ENCODE peak calls at places on chromosomes 6 and 20, in nine cellular contexts. J, U, I, B, F, P, R, O and V are unnamed samples.

GRCh38 chr20:63881451-63882226 is 13.3 kb upstream of the DNAJC5 start:
- DNase-seq in B (no peak), F (no peak), P (no peak), I (no peak), J (no peak), U (no peak), R (no peak), O (no peak), V (no peak)

GRCh38 chr6:69164564-69165252 is 529.6 kb downstream of the ADGRB3 start:
- DNase-seq in P (no peak), F (no peak), J (no peak), B (no peak), I (no peak), O (no peak), R (no peak), U (no peak), V (no peak)

GRCh38 chr6:142374965-142375733 is 73.3 kb downstream of the ADGRG6 start:
- DNase-seq in P (peak), O (no peak), U (no peak), J (no peak), F (peak), I (no peak), R (no peak), B (no peak), V (no peak)

GRCh38 chr6:5201271-5201670 is 59.5 kb downstream of the LYRM4 start:
- DNase-seq in B (no peak), U (no peak), J (no peak), O (no peak), P (no peak), F (no peak), I (no peak), R (no peak), V (no peak)

GRCh38 chr6:7262037-7262461 is 51.0 kb downstream of the SSR1 start:
- DNase-seq in F (peak), J (peak), P (no peak), O (peak), B (no peak), R (no peak), U (no peak), I (no peak), V (peak)

GRCh38 chr20:4545526-4545925 is 176.2 kb upstream of the PRND start:
- DNase-seq in F (no peak), I (no peak), J (no peak), U (no peak), P (no peak), B (no peak), O (no peak), R (no peak), V (no peak)

GRCh38 chr6:100464162-100464851 is 414 bp downstream of the SIM1 start:
- DNase-seq in I (no peak), J (no peak), R (no peak), O (peak), P (no peak), B (peak), U (no peak), F (no peak), V (no peak)

GRCh38 chr6:39426057-39426592 is 103.6 kb upstream of the KCNK16 start:
- DNase-seq in J (no peak), B (peak), P (no peak), O (no peak), I (no peak), F (peak), U (no peak), R (no peak), V (no peak)

GRCh38 chr6:134047673-134048072 is 4.8 kb downstream of the SLC2A12 start:
- DNase-seq in P (no peak), O (no peak), R (no peak), B (no peak), U (no peak), J (no peak), I (no peak), F (no peak), V (no peak)

GRCh38 chr20:47350181-47350550 is 6.3 kb downstream of the ZMYND8 start:
- DNase-seq in P (no peak), O (no peak), I (no peak), R (no peak), U (no peak), J (no peak), B (no peak), F (no peak), V (no peak)

GRCh38 chr6:127897437-127897836 is 3.4 kb downstream of the THEMIS start:
- DNase-seq in U (no peak), F (no peak), R (no peak), O (no peak), I (no peak), B (no peak), J (no peak), P (no peak), V (no peak)

GRCh38 chr6:145480024-145480423 is 255.3 kb downstream of the EPM2A start:
- DNase-seq in J (no peak), U (no peak), O (no peak), R (no peak), B (no peak), I (no peak), P (no peak), F (no peak), V (no peak)

GRCh38 chr20:34861386-34862084 is 11.1 kb downstream of the GGT7 start:
- DNase-seq in R (peak), B (no peak), U (no peak), I (peak), J (no peak), P (no peak), F (no peak), O (no peak), V (peak)

GRCh38 chr6:26022166-26022510 is 59.5 kb downstream of the TRIM38 start:
- DNase-seq in O (no peak), R (peak), U (peak), P (no peak), J (peak), B (no peak), F (no peak), I (peak), V (peak)

GRCh38 chr6:36657942-36658544 is 20.5 kb upstream of the CDKN1A start:
- DNase-seq in J (no peak), U (no peak), F (no peak), P (no peak), O (no peak), R (no peak), B (no peak), I (no peak), V (no peak)

GRCh38 chr20:18588554-18589043 is 745 bp downstream of the DTD1 start:
- DNase-seq in R (no peak), J (no peak), B (no peak), U (no peak), O (peak), I (no peak), F (no peak), P (no peak), V (peak)

GRCh38 chr6:169589293-169589692 is 112.5 kb downstream of the WDR27 start:
- DNase-seq in J (no peak), P (no peak), O (no peak), U (no peak), R (no peak), F (no peak), B (no peak), I (no peak), V (peak)

GRCh38 chr20:41362748-41363140 is 3.9 kb downstream of the EMILIN3 start:
- DNase-seq in B (no peak), J (no peak), R (no peak), I (no peak), U (no peak), P (no peak), F (no peak), O (no peak), V (no peak)

GRCh38 chr6:46989384-46989783 is 52.7 kb downstream of the ADGRF1 start:
- DNase-seq in B (no peak), O (no peak), P (no peak), J (no peak), R (no peak), F (no peak), U (no peak), I (peak), V (peak)

GRCh38 chr6:41560440-41561192 is 14.4 kb downstream of the FOXP4 start:
- DNase-seq in P (no peak), F (no peak), O (peak), I (peak), J (peak), B (no peak), R (no peak), U (peak), V (peak)

GRCh38 chr6:55758156-55758942 is 117.0 kb downstream of the BMP5 start:
- DNase-seq in F (peak), R (peak), O (no peak), I (no peak), J (no peak), U (no peak), B (no peak), P (peak), V (no peak)

GRCh38 chr6:104984831-104985230 is 27.9 kb downstream of the LIN28B start:
- DNase-seq in O (no peak), U (no peak), B (no peak), I (no peak), P (no peak), R (no peak), F (no peak), J (no peak), V (no peak)

GRCh38 chr20:35334511-35335101 is 42.4 kb upstream of the FAM83C start:
- DNase-seq in J (no peak), B (no peak), R (no peak), O (no peak), F (no peak), U (no peak), I (no peak), P (no peak), V (no peak)

GRCh38 chr20:1819311-1820136 is 75.7 kb upstream of the SIRPA start:
- DNase-seq in I (no peak), O (no peak), F (no peak), J (no peak), B (no peak), P (no peak), R (no peak), U (no peak), V (peak)

GRCh38 chr20:54340667-54341081 is 132.8 kb downstream of the PFDN4 start:
- DNase-seq in J (no peak), F (no peak), R (no peak), O (no peak), I (no peak), B (no peak), U (no peak), P (no peak), V (no peak)

GRCh38 chr6:7016238-7016637 is 91.5 kb upstream of the RREB1 start:
- DNase-seq in O (no peak), F (no peak), P (no peak), R (peak), I (no peak), U (no peak), J (no peak), B (no peak), V (no peak)

GRCh38 chr6:28542440-28543293 is 17.0 kb downstream of the GPX5 start:
- DNase-seq in P (peak), B (no peak), I (no peak), J (no peak), F (peak), O (peak), U (peak), R (no peak), V (peak)

GRCh38 chr6:107185570-107185969 is 70.3 kb upstream of the BEND3 start:
- DNase-seq in R (no peak), O (no peak), P (peak), J (no peak), B (no peak), F (no peak), I (no peak), U (peak), V (no peak)

GRCh38 chr6:112879920-112880413 is 532.8 kb downstream of the RFPL4B start:
- DNase-seq in I (peak), P (peak), O (peak), F (no peak), R (no peak), J (peak), B (no peak), U (no peak), V (peak)

GRCh38 chr20:31819083-31819784 is at the start of gene MYLK2:
- DNase-seq in R (no peak), O (no peak), J (no peak), I (no peak), B (no peak), U (no peak), F (no peak), P (no peak), V (no peak)
- TF ChIP-seq EP300 in R (no peak), O (no peak), J (no peak), I (no peak), B (no peak), U (no peak), F (no peak), P (no peak), V (no peak)

DNA sequence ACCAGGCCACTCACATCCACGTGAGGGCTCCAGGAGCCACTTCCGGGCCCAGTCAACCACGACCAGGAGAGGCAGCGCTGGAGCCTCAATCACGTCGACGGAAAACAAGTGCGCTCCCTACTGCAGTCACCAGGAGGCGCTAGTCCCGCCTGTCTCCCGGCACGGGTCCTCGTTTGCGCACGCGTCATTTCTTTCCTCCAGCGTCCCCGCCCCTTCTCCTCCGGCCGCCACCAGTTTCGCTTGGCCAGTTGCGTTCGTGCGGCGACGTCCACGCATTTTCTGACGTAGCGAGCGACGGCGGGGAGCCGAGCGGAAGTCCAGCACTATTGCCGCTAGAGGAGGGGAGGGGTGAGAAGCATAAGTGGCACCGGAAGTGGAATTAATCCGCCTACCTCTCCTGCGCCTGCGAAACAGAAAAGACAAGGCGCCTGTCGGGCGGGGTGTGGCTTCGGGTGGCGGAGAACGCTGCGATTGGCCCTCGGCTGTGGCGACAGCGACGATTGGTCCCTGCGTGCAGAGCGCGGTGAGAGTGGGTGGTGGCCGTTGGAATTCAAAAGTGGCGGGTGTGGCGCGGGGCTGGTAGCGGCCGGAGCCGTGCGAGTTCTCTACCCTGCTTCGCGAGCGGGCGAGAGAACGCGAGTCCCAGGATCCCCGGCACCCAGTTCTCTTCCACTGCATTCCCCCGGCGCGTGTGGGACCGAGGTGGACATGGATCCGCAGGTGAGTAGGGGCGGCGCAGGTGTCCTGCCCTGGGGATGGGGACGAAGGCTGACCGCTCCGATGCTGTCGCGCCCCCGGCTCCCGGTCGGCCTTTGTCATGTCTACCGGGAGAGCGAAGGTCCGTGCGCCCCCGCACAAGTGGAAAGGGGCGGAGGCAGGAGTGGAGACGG is at the start of gene KIFC1:
- DNase-seq in J (peak), O (peak), B (peak), I (peak), U (peak), P (peak), F (peak), R (peak), V (peak)
- TF ChIP-seq POLR2A in J (no peak), O (no peak), B (no peak), I (no peak), U (no peak), P (peak), F (no peak), R (no peak), V (peak)

GRCh38 chr6:31473780-31474725 is 23.9 kb upstream of the MICB start:
- DNase-seq in P (no peak), U (no peak), O (peak), J (no peak), R (no peak), I (no peak), F (no peak), B (peak), V (no peak)
- TF ChIP-seq EP300 in P (no peak), U (no peak), O (no peak), J (no peak), R (no peak), I (no peak), F (no peak), B (no peak), V (no peak)

GRCh38 chr6:32154514-32155161 is 697 bp downstream of the PPT2 start:
- DNase-seq in F (peak), I (peak), R (peak), U (peak), O (peak), B (no peak), P (peak), J (peak), V (peak)
- TF ChIP-seq POLR2A in F (no peak), I (no peak), R (no peak), U (no peak), O (no peak), B (no peak), P (no peak), J (no peak), V (peak)